ENCODE peak calls at places on chromosomes 11 and 22, in eight cellular contexts. K is astrocyte of the spinal cord, E is tibial nerve, A is spleen, W is A549, S is heart right ventricle, N is cardiac muscle cell, J is adrenal gland. T is an unnamed sample.

GRCh38 chr22:45129703-45130524 is 33.8 kb upstream of the NUP50 start:
- DNase-seq in S (no peak), J (no peak), E (no peak), A (no peak), N (no peak), K (no peak), W (no peak), T (no peak)

GRCh38 chr11:116194156-116194904 is 578.5 kb downstream of the BUD13 start:
- DNase-seq in K (no peak), J (no peak), E (no peak), A (no peak), W (no peak), S (no peak), N (peak), T (no peak)

GRCh38 chr22:44063462-44064371 is 39.6 kb downstream of the PARVB start:
- DNase-seq in J (no peak), A (no peak), S (no peak), N (no peak), K (no peak), W (no peak), E (no peak), T (peak)

GRCh38 chr11:8296872-8297271 is 33.2 kb upstream of the LMO1 start:
- DNase-seq in W (no peak), E (no peak), S (peak), K (no peak), J (no peak), N (no peak), A (no peak), T (no peak)

GRCh38 chr11:64763804-64764611 is 4.2 kb upstream of the PYGM start:
- DNase-seq in E (no peak), K (no peak), N (peak), J (no peak), S (no peak), A (peak), W (no peak), T (no peak)

GRCh38 chr11:35235944-35236666 is 97.1 kb downstream of the CD44 start:
- DNase-seq in J (no peak), A (no peak), W (peak), S (no peak), K (peak), N (no peak), E (no peak), T (no peak)

GRCh38 chr11:64642418-64642735 is 51.4 kb downstream of the SLC22A12 start:
- DNase-seq in A (no peak), W (no peak), K (no peak), E (no peak), N (no peak), S (no peak), J (no peak), T (no peak)

GRCh38 chr11:114132944-114133394 is 73.5 kb downstream of the ZBTB16 start:
- DNase-seq in W (no peak), K (peak), E (no peak), N (no peak), S (no peak), J (no peak), A (peak), T (no peak)

GRCh38 chr22:38028344-38029130 is 28.7 kb upstream of the PICK1 start:
- DNase-seq in K (no peak), A (no peak), E (no peak), W (no peak), N (peak), S (no peak), J (no peak), T (no peak)

GRCh38 chr11:117186431-117186761 is 7.9 kb downstream of the SIDT2 start:
- DNase-seq in N (no peak), K (no peak), J (no peak), S (no peak), W (no peak), E (peak), A (peak), T (no peak)

GRCh38 chr11:117199061-117199915 is at the start of gene TAGLN:
- DNase-seq in K (peak), A (no peak), E (peak), W (peak), N (peak), J (peak), S (peak), T (no peak)

GRCh38 chr22:24592846-24593809 is at the start of gene LRRC75B:
- DNase-seq in E (peak), K (peak), J (peak), N (peak), S (peak), W (peak), A (peak), T (no peak)

GRCh38 chr11:86702387-86702983 is 30.1 kb upstream of the ME3 start:
- DNase-seq in A (no peak), N (no peak), J (no peak), S (no peak), E (no peak), W (no peak), K (no peak), T (no peak)

GRCh38 chr22:22386602-22387385 is 121.7 kb downstream of the ZNF280B start:
- DNase-seq in J (no peak), K (no peak), A (no peak), N (no peak), S (no peak), E (no peak), W (no peak), T (no peak)

GRCh38 chr11:116460156-116460965 is 312.4 kb downstream of the BUD13 start:
- DNase-seq in E (no peak), W (no peak), J (no peak), A (no peak), N (no peak), K (no peak), S (no peak), T (no peak)

GRCh38 chr11:2563216-2564007 is 118.6 kb downstream of the KCNQ1 start:
- DNase-seq in K (no peak), E (peak), S (no peak), A (peak), N (no peak), W (no peak), J (peak), T (no peak)

GRCh38 chr11:1472180-1473005 is 14.2 kb downstream of the MOB2 start:
- DNase-seq in N (no peak), S (no peak), A (peak), W (no peak), J (no peak), E (no peak), K (no peak), T (no peak)

GRCh38 chr11:134987223-134987768 is 575.3 kb upstream of the B3GAT1 start:
- DNase-seq in N (no peak), S (no peak), E (no peak), A (no peak), W (no peak), K (no peak), J (no peak), T (no peak)

GRCh38 chr11:82899191-82899820 is 924 bp downstream of the PRCP start:
- DNase-seq in J (no peak), E (no peak), A (no peak), K (no peak), W (no peak), N (no peak), S (no peak), T (no peak)

GRCh38 chr11:21426931-21427330 is 757.5 kb downstream of the NELL1 start:
- DNase-seq in N (no peak), K (no peak), A (no peak), S (no peak), E (no peak), J (no peak), W (no peak), T (no peak)

GRCh38 chr22:29030618-29031235 is 30.9 kb downstream of the C22orf31 start:
- DNase-seq in W (peak), S (peak), N (peak), A (peak), E (peak), K (peak), J (peak), T (no peak)

GRCh38 chr22:27387561-27387960 is 414.0 kb downstream of the MN1 start:
- DNase-seq in K (no peak), W (no peak), E (no peak), S (no peak), J (no peak), A (no peak), N (no peak), T (no peak)

GRCh38 chr11:109378049-109378448 is 43.9 kb upstream of the C11orf87 start:
- DNase-seq in W (no peak), S (no peak), E (no peak), N (no peak), K (no peak), J (no peak), A (no peak), T (no peak)

GRCh38 chr11:3225826-3226750 is 6.1 kb downstream of the MRGPRE start:
- DNase-seq in A (no peak), W (no peak), S (no peak), J (no peak), E (no peak), K (no peak), N (no peak), T (no peak)

GRCh38 chr22:42439821-42440674 is 7.8 kb upstream of the NFAM1 start:
- DNase-seq in A (peak), E (no peak), S (no peak), K (peak), N (no peak), J (peak), W (no peak), T (no peak)

GRCh38 chr22:38271927-38272372 is 860 bp downstream of the TMEM184B start:
- DNase-seq in J (peak), N (no peak), E (no peak), W (no peak), K (no peak), A (no peak), S (no peak), T (no peak)

GRCh38 chr22:36291831-36292740 is 39.2 kb downstream of the APOL1 start:
- DNase-seq in E (no peak), W (no peak), A (peak), S (no peak), N (no peak), J (no peak), K (no peak), T (no peak)

GRCh38 chr22:40107756-40108437 is 69.8 kb upstream of the TNRC6B start:
- DNase-seq in J (peak), A (no peak), N (no peak), E (no peak), W (no peak), K (peak), S (peak), T (no peak)

GRCh38 chr11:111097191-111097590 is 148.3 kb upstream of the POU2AF2 start:
- DNase-seq in S (peak), J (peak), E (no peak), K (peak), A (no peak), W (peak), N (no peak), T (no peak)

GRCh38 chr11:72743321-72744221 is 8.6 kb downstream of the ARAP1 start:
- DNase-seq in E (no peak), J (no peak), S (no peak), A (peak), K (no peak), W (no peak), N (no peak), T (peak)

GRCh38 chr11:47127213-47127612 is 49.5 kb downstream of the ARFGAP2 start:
- DNase-seq in W (no peak), E (no peak), N (no peak), K (no peak), J (no peak), S (no peak), A (no peak), T (no peak)

GRCh38 chr11:9852465-9852864 is 188.6 kb downstream of the SWAP70 start:
- DNase-seq in W (no peak), N (no peak), E (no peak), S (no peak), K (peak), J (no peak), A (no peak), T (no peak)

GRCh38 chr11:47234669-47235075 is 13.9 kb downstream of the ACP2 start:
- DNase-seq in A (no peak), J (peak), W (peak), S (peak), N (no peak), K (peak), E (no peak), T (no peak)

DNA sequence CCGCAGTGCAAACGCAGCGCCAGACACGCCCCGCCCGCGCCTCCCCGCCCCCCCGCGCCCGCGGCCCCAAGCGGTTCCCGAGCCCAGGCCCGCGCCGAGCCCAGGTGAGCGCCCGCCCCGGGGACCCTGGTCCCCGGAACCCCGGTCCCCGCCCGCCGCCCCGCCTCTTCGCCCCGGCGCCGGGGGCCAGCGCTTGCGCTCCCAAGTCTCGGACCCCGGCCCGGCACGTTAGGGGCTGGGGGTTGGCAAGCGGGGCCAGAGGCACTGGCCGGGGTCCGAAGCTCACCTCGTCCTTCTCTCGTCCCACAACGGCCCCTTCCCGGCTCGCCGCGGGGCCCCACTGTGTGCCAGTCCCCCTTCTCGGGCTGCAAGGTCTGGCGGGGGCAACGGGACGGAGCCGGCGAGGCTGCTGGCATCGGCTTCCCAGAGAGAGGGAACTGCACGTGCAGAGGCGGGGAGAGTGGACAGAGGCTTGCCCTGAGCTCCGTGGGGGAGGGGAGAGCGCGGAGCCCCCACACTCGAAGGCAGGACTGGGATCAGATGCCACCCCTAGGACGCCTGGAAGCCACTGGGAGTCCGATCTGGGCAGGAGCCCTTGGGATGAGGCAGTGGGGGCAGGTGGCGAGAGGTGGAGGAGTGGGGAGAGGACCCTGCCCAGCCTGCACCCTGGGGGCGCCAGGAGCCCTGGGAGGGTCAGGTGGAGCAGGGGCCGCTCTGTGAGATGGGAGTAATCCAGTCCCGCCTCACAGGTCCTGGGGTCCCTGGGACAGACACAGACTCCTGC is 1.8 kb upstream of the AIFM3 start:
- DNase-seq in K (no peak), S (no peak), J (no peak), N (peak), A (peak), E (no peak), W (no peak), T (no peak)
- H3K4me3 ChIP-seq in K (peak), S (peak), J (no peak), N (peak), A (peak), E (peak), W (no peak), T (no peak)

DNA sequence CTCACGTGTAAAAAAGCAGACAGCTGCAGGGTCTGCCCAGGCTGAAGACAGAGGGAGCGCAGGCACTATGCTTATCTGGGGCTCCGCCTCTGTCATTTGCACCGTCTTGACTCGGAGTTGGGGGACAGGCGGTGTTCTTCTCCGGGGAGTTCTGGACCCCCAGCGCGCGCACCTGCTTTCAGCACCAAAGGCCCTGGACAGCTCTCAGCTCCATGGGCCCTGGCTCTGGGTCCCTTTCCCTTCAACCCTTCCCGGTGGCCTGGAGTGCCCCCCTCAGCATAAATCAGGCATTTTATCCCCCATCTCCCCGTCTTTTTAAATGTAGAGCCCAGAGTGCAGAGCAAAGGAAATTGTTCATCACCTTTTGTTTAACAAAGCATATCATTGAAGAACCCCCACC is 1.5 kb downstream of the SEZ6L start:
- DNase-seq in J (peak), W (no peak), N (peak), K (no peak), S (peak), A (no peak), E (no peak), T (no peak)
- TF ChIP-seq CTCF in J (no peak), W (no peak), N (no peak), K (no peak), S (peak), A (no peak), E (no peak), T (no peak)

DNA sequence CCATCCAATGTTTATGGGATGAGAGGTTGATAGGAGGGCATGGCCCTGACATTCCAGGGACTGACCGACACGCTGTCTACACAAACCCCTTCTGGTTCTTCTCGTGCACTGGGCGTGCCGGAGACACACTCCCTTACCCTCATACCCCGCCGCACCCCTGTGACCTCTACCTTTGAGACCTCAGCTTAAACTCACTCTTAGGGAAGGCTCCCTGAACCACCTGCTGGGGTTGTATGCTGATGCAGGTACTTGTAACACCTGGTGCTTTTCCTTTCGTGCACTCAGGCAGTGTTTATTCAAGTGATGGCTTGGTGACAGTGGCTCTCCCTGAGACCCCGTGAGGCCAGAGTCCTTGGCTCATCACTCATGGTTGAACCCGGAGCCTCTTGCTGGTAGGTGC is 12.0 kb downstream of the PPARA start:
- DNase-seq in E (no peak), J (no peak), S (no peak), W (no peak), N (no peak), K (no peak), A (no peak), T (no peak)
- H3K4me3 ChIP-seq in E (no peak), J (no peak), S (no peak), W (no peak), N (no peak), K (no peak), A (no peak), T (no peak)

GRCh38 chr22:49983148-49984042 is 22.8 kb downstream of the PIM3 start:
- DNase-seq in E (no peak), J (no peak), K (no peak), S (no peak), N (no peak), W (no peak), A (peak), T (no peak)
- TF ChIP-seq CTCF in E (no peak), J (no peak), K (peak), S (peak), N (peak), W (peak), A (peak), T (peak)

T was measured in GM12864.